ENCODE peak calls at places on chromosomes 6 and 20, in four cellular contexts. L is HCT116, Z is GM23338, D is PC-3. K is an unnamed sample.

GRCh38 chr6:51932956-51933355 is 154.5 kb downstream of the PKHD1 start:
- DNase-seq in L (no peak), Z (no peak), D (peak; percentile 18), K (no peak)

GRCh38 chr20:59515013-59515905 is 89.1 kb upstream of the PHACTR3 start:
- DNase-seq in L (peak; percentile 47), Z (peak; percentile 94), D (peak; percentile 78), K (peak; percentile 4)

GRCh38 chr6:90021701-90022100 is 127.4 kb downstream of the GJA10 start:
- DNase-seq in Z (no peak), L (no peak), D (no peak), K (no peak)

GRCh38 chr6:158474961-158475343 is 84.9 kb upstream of the TMEM181 start:
- DNase-seq in D (peak; percentile 89), Z (no peak), L (no peak), K (no peak)

GRCh38 chr6:156698239-156699016 is 78.8 kb upstream of the ARID1B start:
- DNase-seq in Z (no peak), L (no peak), D (no peak), K (peak; percentile 99)

GRCh38 chr20:46773680-46774079 is 64.2 kb downstream of the SLC2A10 start:
- DNase-seq in Z (no peak), D (no peak), L (no peak), K (no peak)

GRCh38 chr20:52484438-52484837 is 292.9 kb upstream of the ZFP64 start:
- DNase-seq in Z (no peak), D (no peak), L (no peak), K (no peak)

GRCh38 chr20:32482251-32483220 is 102.6 kb downstream of the NOL4L start:
- DNase-seq in Z (peak; percentile 86), D (peak; percentile 34), L (no peak), K (no peak)

GRCh38 chr20:33650753-33651561 is 11.2 kb upstream of the C20orf144 start:
- DNase-seq in D (peak; percentile 70), Z (no peak), L (no peak), K (no peak)

GRCh38 chr20:37335642-37336368 is 10.1 kb upstream of the SRC start:
- DNase-seq in L (no peak), Z (no peak), D (peak; percentile 66), K (no peak)

GRCh38 chr20:8196096-8196495 is 64.0 kb downstream of the PLCB1 start:
- DNase-seq in D (no peak), L (no peak), Z (no peak), K (no peak)

GRCh38 chr6:42616716-42617115 is 52.9 kb downstream of the UBR2 start:
- DNase-seq in D (no peak), Z (no peak), L (no peak), K (no peak)

GRCh38 chr6:27565839-27566779 is 93.2 kb upstream of the ZNF184 start:
- DNase-seq in D (no peak), L (no peak), Z (peak; percentile 78), K (no peak)

GRCh38 chr20:19793716-19794115 is 35.7 kb downstream of the RIN2 start:
- DNase-seq in L (no peak), D (no peak), Z (no peak), K (no peak)

GRCh38 chr6:116672306-116672705 is 3.7 kb upstream of the ZUP1 start:
- DNase-seq in Z (no peak), D (no peak), L (no peak), K (no peak)

GRCh38 chr6:127022297-127022696 is 96.2 kb upstream of the RSPO3 start:
- DNase-seq in D (no peak), Z (no peak), L (no peak), K (no peak)

GRCh38 chr6:79631800-79632172 is 657 bp downstream of the SH3BGRL2 start:
- DNase-seq in D (no peak), Z (no peak), L (no peak), K (no peak)

GRCh38 chr6:154096834-154097233 is 57.8 kb downstream of the OPRM1 start:
- DNase-seq in D (no peak), Z (no peak), L (no peak), K (no peak)

GRCh38 chr6:168130683-168131371 is 51.8 kb upstream of the FRMD1 start:
- DNase-seq in Z (no peak), L (no peak), D (no peak), K (no peak)

GRCh38 chr6:109506314-109506713 is 23.3 kb upstream of the ZBTB24 start:
- DNase-seq in Z (no peak), D (no peak), L (no peak), K (no peak)
- TF ChIP-seq EZH2phosphoT487 in Z (no peak), D (no peak), L (no peak), K (no peak)

GRCh38 chr6:28693751-28694443 is 168.2 kb downstream of the GPX5 start:
- DNase-seq in L (no peak), D (no peak), Z (peak; percentile 80), K (no peak)
- H3K4me3 ChIP-seq in L (no peak overlapping the region), D (no peak overlapping the region), Z (peak overlapping the region; percentile 94), K (no peak overlapping the region)

DNA sequence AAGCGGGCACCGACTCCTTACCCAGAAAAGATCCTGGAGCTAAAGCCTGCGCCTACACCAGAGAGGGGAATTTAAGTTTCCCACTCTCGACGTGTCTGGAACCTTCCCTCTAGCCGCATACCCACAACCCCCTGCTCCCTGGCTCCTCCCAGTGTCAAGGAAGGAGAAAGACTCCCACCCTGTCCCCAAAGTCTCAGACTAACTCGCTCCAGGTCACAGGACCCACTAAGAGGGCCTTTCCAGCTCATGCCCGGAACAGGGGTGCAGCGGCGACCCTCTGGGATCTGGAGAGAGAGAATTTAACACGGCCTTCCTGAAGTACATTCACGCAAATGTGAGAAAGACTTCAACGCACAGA is 3.9 kb downstream of the LINC00237 start:
- DNase-seq in L (no peak), Z (peak; percentile 59), D (no peak), K (no peak)
- H3K4me2 ChIP-seq in L (no peak overlapping the region), Z (peak overlapping the region; percentile 90), D (no peak overlapping the region), K (peak overlapping the region; percentile 47)

DNA sequence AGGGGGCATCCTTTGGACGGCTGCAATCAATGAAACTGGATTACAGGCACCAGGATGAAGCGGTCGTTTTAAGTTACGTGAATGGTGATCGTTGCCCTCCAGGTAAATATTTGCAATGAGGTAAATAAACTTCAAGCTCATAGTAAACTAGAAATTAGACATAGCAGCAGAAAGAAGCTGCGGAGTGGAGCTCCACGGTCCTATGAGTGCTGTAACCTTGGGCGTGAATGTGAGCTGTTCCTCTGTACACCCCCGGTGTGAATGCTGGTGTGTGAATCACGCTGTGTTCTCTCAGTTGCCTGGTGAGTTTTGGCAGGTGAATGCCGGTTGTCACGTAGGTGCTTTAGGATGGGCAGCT is 42.0 kb upstream of the SLC22A1 start:
- DNase-seq in L (no peak), D (no peak), Z (no peak), K (no peak)
- TF ChIP-seq EZH2phosphoT487 in L (no peak), D (no peak), Z (no peak), K (no peak)

GRCh38 chr6:73263570-73263909 is 544 bp upstream of the KHDC1 start:
- DNase-seq in D (no peak), Z (no peak), L (no peak), K (peak; percentile 42)
- H3K4me3 ChIP-seq in D (peak overlapping the region; percentile 72), Z (peak overlapping the region; percentile 75), L (no peak overlapping the region), K (peak overlapping the region; percentile 87)

K was measured in OCI-LY7.